ENCODE peak calls at places on chromosomes 6 and 20, in nine cellular contexts. One of them, this sample, is unnamed.
A peak's percentile ranks its signal among the peaks of the same experiment; 100 is the strongest.

GRCh38 chr20:20549699-20550098 is 162.7 kb downstream of the RALGAPA2 start:
- DNase-seq in dermis blood vessel endothelial cell: no peak
- DNase-seq in left kidney: no peak
- DNase-seq in hypothalamus: no peak
- DNase-seq in cardiac muscle cell: no peak
- DNase-seq in pancreas: no peak
- DNase-seq in mesenchymal stem cell: peak; percentile 77
- DNase-seq in heart left ventricle: no peak
- DNase-seq in T-cell: no peak
- DNase-seq in this sample: peak; percentile 60

GRCh38 chr6:34839696-34840352 is 47.9 kb downstream of the BLTP3A start:
- DNase-seq in hypothalamus: no peak
- DNase-seq in heart left ventricle: no peak
- DNase-seq in T-cell: no peak
- DNase-seq in dermis blood vessel endothelial cell: no peak
- DNase-seq in mesenchymal stem cell: no peak
- DNase-seq in pancreas: no peak
- DNase-seq in left kidney: no peak
- DNase-seq in cardiac muscle cell: no peak
- DNase-seq in this sample: no peak

GRCh38 chr6:140316966-140317365 is 942.5 kb upstream of the CITED2 start:
- DNase-seq in mesenchymal stem cell: no peak
- DNase-seq in hypothalamus: no peak
- DNase-seq in cardiac muscle cell: no peak
- DNase-seq in left kidney: no peak
- DNase-seq in dermis blood vessel endothelial cell: no peak
- DNase-seq in heart left ventricle: no peak
- DNase-seq in T-cell: no peak
- DNase-seq in pancreas: no peak
- DNase-seq in this sample: no peak

GRCh38 chr6:27668442-27669275 is 195.8 kb upstream of the ZNF184 start:
- DNase-seq in mesenchymal stem cell: peak; percentile 61
- DNase-seq in cardiac muscle cell: peak; percentile 50
- DNase-seq in heart left ventricle: no peak
- DNase-seq in pancreas: peak; percentile 52
- DNase-seq in left kidney: peak; percentile 58
- DNase-seq in T-cell: no peak
- DNase-seq in dermis blood vessel endothelial cell: peak; percentile 62
- DNase-seq in hypothalamus: peak; percentile 8
- DNase-seq in this sample: peak; percentile 61

GRCh38 chr6:37137881-37138568 is 31.9 kb upstream of the PIM1 start:
- DNase-seq in left kidney: no peak
- DNase-seq in heart left ventricle: no peak
- DNase-seq in pancreas: no peak
- DNase-seq in cardiac muscle cell: no peak
- DNase-seq in mesenchymal stem cell: peak; percentile 91
- DNase-seq in T-cell: no peak
- DNase-seq in hypothalamus: no peak
- DNase-seq in dermis blood vessel endothelial cell: no peak
- DNase-seq in this sample: no peak

GRCh38 chr20:39822667-39823066 is 860.5 kb downstream of the DHX35 start:
- DNase-seq in hypothalamus: no peak
- DNase-seq in dermis blood vessel endothelial cell: no peak
- DNase-seq in pancreas: no peak
- DNase-seq in T-cell: no peak
- DNase-seq in heart left ventricle: no peak
- DNase-seq in cardiac muscle cell: no peak
- DNase-seq in mesenchymal stem cell: peak; percentile 19
- DNase-seq in left kidney: no peak
- DNase-seq in this sample: no peak

GRCh38 chr6:75431379-75431778 is 62.2 kb downstream of the FILIP1 start:
- DNase-seq in T-cell: no peak
- DNase-seq in pancreas: no peak
- DNase-seq in dermis blood vessel endothelial cell: peak; percentile 62
- DNase-seq in hypothalamus: no peak
- DNase-seq in cardiac muscle cell: peak; percentile 56
- DNase-seq in left kidney: peak; percentile 53
- DNase-seq in heart left ventricle: no peak
- DNase-seq in mesenchymal stem cell: peak; percentile 85
- DNase-seq in this sample: no peak

GRCh38 chr6:15429146-15430110 is 183.6 kb downstream of the JARID2 start:
- DNase-seq in cardiac muscle cell: no peak
- DNase-seq in dermis blood vessel endothelial cell: no peak
- DNase-seq in heart left ventricle: no peak
- DNase-seq in T-cell: no peak
- DNase-seq in mesenchymal stem cell: peak; percentile 81
- DNase-seq in hypothalamus: no peak
- DNase-seq in left kidney: no peak
- DNase-seq in pancreas: no peak
- DNase-seq in this sample: no peak

GRCh38 chr6:37987008-37987407 is 167.5 kb downstream of the ZFAND3 start:
- DNase-seq in heart left ventricle: no peak
- DNase-seq in mesenchymal stem cell: peak; percentile 41
- DNase-seq in cardiac muscle cell: no peak
- DNase-seq in hypothalamus: no peak
- DNase-seq in T-cell: no peak
- DNase-seq in left kidney: no peak
- DNase-seq in pancreas: no peak
- DNase-seq in dermis blood vessel endothelial cell: no peak
- DNase-seq in this sample: no peak

GRCh38 chr6:10837692-10837996 is 695 bp downstream of the MAK start:
- DNase-seq in T-cell: peak; percentile 1
- DNase-seq in pancreas: no peak
- DNase-seq in dermis blood vessel endothelial cell: peak; percentile 18
- DNase-seq in left kidney: peak; percentile 70
- DNase-seq in heart left ventricle: no peak
- DNase-seq in cardiac muscle cell: peak; percentile 40
- DNase-seq in hypothalamus: no peak
- DNase-seq in mesenchymal stem cell: peak; percentile 35
- DNase-seq in this sample: no peak

GRCh38 chr6:16318538-16318937 is 80.2 kb downstream of the GMPR start:
- DNase-seq in dermis blood vessel endothelial cell: peak; percentile 13
- DNase-seq in T-cell: no peak
- DNase-seq in hypothalamus: no peak
- DNase-seq in heart left ventricle: no peak
- DNase-seq in mesenchymal stem cell: peak; percentile 87
- DNase-seq in left kidney: no peak
- DNase-seq in pancreas: no peak
- DNase-seq in cardiac muscle cell: no peak
- DNase-seq in this sample: no peak

GRCh38 chr20:36919715-36920333 is 31.7 kb downstream of the SAMHD1 start:
- DNase-seq in heart left ventricle: no peak
- DNase-seq in dermis blood vessel endothelial cell: peak; percentile 79
- DNase-seq in hypothalamus: no peak
- DNase-seq in left kidney: peak; percentile 70
- DNase-seq in mesenchymal stem cell: peak; percentile 71
- DNase-seq in cardiac muscle cell: peak; percentile 63
- DNase-seq in T-cell: peak; percentile 40
- DNase-seq in pancreas: peak; percentile 25
- DNase-seq in this sample: peak; percentile 29

GRCh38 chr6:159762681-159763293 is 942 bp downstream of the ACAT2 start:
- DNase-seq in T-cell: peak; percentile 30
- DNase-seq in dermis blood vessel endothelial cell: peak; percentile 22
- DNase-seq in cardiac muscle cell: no peak
- DNase-seq in mesenchymal stem cell: peak; percentile 30
- DNase-seq in pancreas: no peak
- DNase-seq in left kidney: peak; percentile 26
- DNase-seq in hypothalamus: no peak
- DNase-seq in heart left ventricle: no peak
- DNase-seq in this sample: no peak

GRCh38 chr6:109498049-109498448 is 15.0 kb upstream of the ZBTB24 start:
- DNase-seq in cardiac muscle cell: no peak
- DNase-seq in T-cell: no peak
- DNase-seq in pancreas: no peak
- DNase-seq in heart left ventricle: no peak
- DNase-seq in mesenchymal stem cell: no peak
- DNase-seq in left kidney: peak; percentile 56
- DNase-seq in dermis blood vessel endothelial cell: no peak
- DNase-seq in hypothalamus: no peak
- DNase-seq in this sample: no peak

GRCh38 chr6:99491159-99491558 is 24.1 kb downstream of the USP45 start:
- DNase-seq in hypothalamus: no peak
- DNase-seq in cardiac muscle cell: no peak
- DNase-seq in left kidney: no peak
- DNase-seq in mesenchymal stem cell: no peak
- DNase-seq in heart left ventricle: no peak
- DNase-seq in pancreas: no peak
- DNase-seq in dermis blood vessel endothelial cell: no peak
- DNase-seq in T-cell: no peak
- DNase-seq in this sample: no peak

GRCh38 chr6:26743157-26743821 is 83.7 kb upstream of the ZNF322 start:
- DNase-seq in left kidney: peak; percentile 12
- DNase-seq in cardiac muscle cell: peak; percentile 10
- DNase-seq in pancreas: no peak
- DNase-seq in T-cell: no peak
- DNase-seq in hypothalamus: no peak
- DNase-seq in mesenchymal stem cell: peak; percentile 51
- DNase-seq in dermis blood vessel endothelial cell: peak; percentile 24
- DNase-seq in heart left ventricle: no peak
- DNase-seq in this sample: no peak

GRCh38 chr6:25279748-25280616 is 808 bp downstream of the CARMIL1 start:
- DNase-seq in hypothalamus: no peak
- DNase-seq in dermis blood vessel endothelial cell: peak; percentile 3
- DNase-seq in left kidney: peak; percentile 77
- DNase-seq in pancreas: peak; percentile 52
- DNase-seq in T-cell: peak; percentile 2
- DNase-seq in cardiac muscle cell: peak; percentile 50
- DNase-seq in heart left ventricle: no peak
- DNase-seq in mesenchymal stem cell: peak; percentile 5
- DNase-seq in this sample: no peak

GRCh38 chr6:28985396-28986164 is 19.5 kb downstream of the ZNF311 start:
- DNase-seq in dermis blood vessel endothelial cell: peak; percentile 98
- DNase-seq in heart left ventricle: peak; percentile 81
- DNase-seq in mesenchymal stem cell: peak; percentile 97
- DNase-seq in left kidney: peak; percentile 99
- DNase-seq in T-cell: no peak
- DNase-seq in cardiac muscle cell: peak; percentile 95
- DNase-seq in hypothalamus: peak; percentile 55
- DNase-seq in pancreas: peak; percentile 86
- DNase-seq in this sample: peak; percentile 96

GRCh38 chr20:38108438-38109024 is 56.5 kb downstream of the TGM2 start:
- DNase-seq in T-cell: no peak
- DNase-seq in heart left ventricle: peak; percentile 62
- DNase-seq in cardiac muscle cell: peak; percentile 32
- DNase-seq in hypothalamus: no peak
- DNase-seq in pancreas: peak; percentile 24
- DNase-seq in mesenchymal stem cell: peak; percentile 87
- DNase-seq in dermis blood vessel endothelial cell: no peak
- DNase-seq in left kidney: no peak
- DNase-seq in this sample: no peak

GRCh38 chr6:79810153-79810806 is 137.1 kb downstream of the ELOVL4 start:
- DNase-seq in T-cell: no peak
- DNase-seq in heart left ventricle: no peak
- DNase-seq in hypothalamus: no peak
- DNase-seq in cardiac muscle cell: peak; percentile 77
- DNase-seq in mesenchymal stem cell: no peak
- DNase-seq in left kidney: peak; percentile 54
- DNase-seq in dermis blood vessel endothelial cell: no peak
- DNase-seq in pancreas: no peak
- DNase-seq in this sample: peak; percentile 33

GRCh38 chr20:63005862-63006564 is 751 bp downstream of the BHLHE23 start:
- DNase-seq in T-cell: no peak
- DNase-seq in mesenchymal stem cell: peak; percentile 22
- DNase-seq in pancreas: no peak
- DNase-seq in heart left ventricle: no peak
- DNase-seq in hypothalamus: no peak
- DNase-seq in left kidney: peak; percentile 55
- DNase-seq in cardiac muscle cell: peak; percentile 23
- DNase-seq in dermis blood vessel endothelial cell: peak; percentile 27
- DNase-seq in this sample: no peak

GRCh38 chr20:10322073-10323012 is 103.7 kb downstream of the SNAP25 start:
- DNase-seq in cardiac muscle cell: no peak
- DNase-seq in heart left ventricle: no peak
- DNase-seq in pancreas: no peak
- DNase-seq in dermis blood vessel endothelial cell: peak; percentile 18
- DNase-seq in hypothalamus: no peak
- DNase-seq in left kidney: no peak
- DNase-seq in mesenchymal stem cell: no peak
- DNase-seq in T-cell: no peak
- DNase-seq in this sample: peak; percentile 55

This sample was measured in NCI-H446 treated with DMSO at 0.1 percent for 48 hours.